ENCODE peak calls at places on chromosomes 6 and 20, in six cellular contexts. One of them, this sample, is unnamed.

GRCh38 chr6:1836690-1837089 is 227.0 kb downstream of the FOXC1 start:
- DNase-seq in cardiac fibroblast: no peak
- DNase-seq in neural crest cell: no peak
- DNase-seq in nephron progenitor cell: no peak
- DNase-seq in stimulated activated CD8-positive, alpha-beta memory T cell treated with anti-CD3 and anti-CD28 coated beads, Interleukin-2, amount 100 ng/mL, for 1 hour: no peak
- DNase-seq in AG08395: no peak
- DNase-seq in this sample: no peak

GRCh38 chr6:153084393-153084792 is 46.7 kb downstream of the RGS17 start:
- DNase-seq in AG08395: peak; percentile 36
- DNase-seq in stimulated activated CD8-positive, alpha-beta memory T cell treated with anti-CD3 and anti-CD28 coated beads, Interleukin-2, amount 100 ng/mL, for 1 hour: no peak
- DNase-seq in nephron progenitor cell: no peak
- DNase-seq in neural crest cell: no peak
- DNase-seq in cardiac fibroblast: peak; percentile 68
- DNase-seq in this sample: no peak

GRCh38 chr20:34927736-34928135 is 27.9 kb downstream of the GSS start:
- DNase-seq in cardiac fibroblast: no peak
- DNase-seq in AG08395: peak; percentile 19
- DNase-seq in nephron progenitor cell: no peak
- DNase-seq in stimulated activated CD8-positive, alpha-beta memory T cell treated with anti-CD3 and anti-CD28 coated beads, Interleukin-2, amount 100 ng/mL, for 1 hour: no peak
- DNase-seq in neural crest cell: no peak
- DNase-seq in this sample: no peak

GRCh38 chr20:1467355-1468116 is 887 bp upstream of the NSFL1C start:
- DNase-seq in AG08395: no peak
- DNase-seq in cardiac fibroblast: no peak
- DNase-seq in neural crest cell: no peak
- DNase-seq in nephron progenitor cell: no peak
- DNase-seq in stimulated activated CD8-positive, alpha-beta memory T cell treated with anti-CD3 and anti-CD28 coated beads, Interleukin-2, amount 100 ng/mL, for 1 hour: no peak
- DNase-seq in this sample: peak; percentile 4

GRCh38 chr6:2988426-2989331 is 11.0 kb upstream of the NQO2 start:
- DNase-seq in AG08395: peak; percentile 88
- DNase-seq in nephron progenitor cell: peak; percentile 93
- DNase-seq in neural crest cell: peak; percentile 89
- DNase-seq in cardiac fibroblast: peak; percentile 95
- DNase-seq in stimulated activated CD8-positive, alpha-beta memory T cell treated with anti-CD3 and anti-CD28 coated beads, Interleukin-2, amount 100 ng/mL, for 1 hour: peak; percentile 59
- DNase-seq in this sample: peak; percentile 97

GRCh38 chr20:10671221-10671849 is 2.5 kb downstream of the JAG1 start:
- DNase-seq in nephron progenitor cell: peak; percentile 62
- DNase-seq in neural crest cell: peak; percentile 44
- DNase-seq in stimulated activated CD8-positive, alpha-beta memory T cell treated with anti-CD3 and anti-CD28 coated beads, Interleukin-2, amount 100 ng/mL, for 1 hour: no peak
- DNase-seq in cardiac fibroblast: peak; percentile 98
- DNase-seq in AG08395: peak; percentile 86
- DNase-seq in this sample: peak; percentile 66

GRCh38 chr6:34565722-34566137 is 9.6 kb upstream of the SPDEF start:
- DNase-seq in nephron progenitor cell: no peak
- DNase-seq in stimulated activated CD8-positive, alpha-beta memory T cell treated with anti-CD3 and anti-CD28 coated beads, Interleukin-2, amount 100 ng/mL, for 1 hour: no peak
- DNase-seq in AG08395: no peak
- DNase-seq in cardiac fibroblast: no peak
- DNase-seq in neural crest cell: no peak
- DNase-seq in this sample: no peak

GRCh38 chr6:111880181-111880944 is 7.1 kb upstream of the FYN start:
- DNase-seq in AG08395: peak; percentile 33
- DNase-seq in nephron progenitor cell: no peak
- DNase-seq in neural crest cell: no peak
- DNase-seq in stimulated activated CD8-positive, alpha-beta memory T cell treated with anti-CD3 and anti-CD28 coated beads, Interleukin-2, amount 100 ng/mL, for 1 hour: no peak
- DNase-seq in cardiac fibroblast: peak; percentile 31
- DNase-seq in this sample: no peak

GRCh38 chr6:145373826-145374225 is 361.5 kb downstream of the EPM2A start:
- DNase-seq in stimulated activated CD8-positive, alpha-beta memory T cell treated with anti-CD3 and anti-CD28 coated beads, Interleukin-2, amount 100 ng/mL, for 1 hour: no peak
- DNase-seq in nephron progenitor cell: no peak
- DNase-seq in cardiac fibroblast: no peak
- DNase-seq in neural crest cell: no peak
- DNase-seq in AG08395: no peak
- DNase-seq in this sample: no peak

GRCh38 chr6:13916230-13916944 is 8.4 kb upstream of the RNF182 start:
- DNase-seq in AG08395: peak; percentile 21
- DNase-seq in nephron progenitor cell: no peak
- DNase-seq in neural crest cell: no peak
- DNase-seq in cardiac fibroblast: peak; percentile 14
- DNase-seq in stimulated activated CD8-positive, alpha-beta memory T cell treated with anti-CD3 and anti-CD28 coated beads, Interleukin-2, amount 100 ng/mL, for 1 hour: no peak
- DNase-seq in this sample: no peak

GRCh38 chr6:134590449-134590848 is 272.5 kb upstream of the SGK1 start:
- DNase-seq in nephron progenitor cell: no peak
- DNase-seq in neural crest cell: no peak
- DNase-seq in cardiac fibroblast: peak; percentile 30
- DNase-seq in stimulated activated CD8-positive, alpha-beta memory T cell treated with anti-CD3 and anti-CD28 coated beads, Interleukin-2, amount 100 ng/mL, for 1 hour: no peak
- DNase-seq in AG08395: peak; percentile 41
- DNase-seq in this sample: no peak

GRCh38 chr6:23081701-23082100 is 512.3 kb downstream of the HDGFL1 start:
- DNase-seq in stimulated activated CD8-positive, alpha-beta memory T cell treated with anti-CD3 and anti-CD28 coated beads, Interleukin-2, amount 100 ng/mL, for 1 hour: no peak
- DNase-seq in neural crest cell: no peak
- DNase-seq in cardiac fibroblast: no peak
- DNase-seq in nephron progenitor cell: no peak
- DNase-seq in AG08395: no peak
- DNase-seq in this sample: no peak

GRCh38 chr20:23636908-23637281 is 860 bp downstream of the CST3 start:
- DNase-seq in AG08395: no peak
- DNase-seq in neural crest cell: no peak
- DNase-seq in nephron progenitor cell: no peak
- DNase-seq in cardiac fibroblast: no peak
- DNase-seq in stimulated activated CD8-positive, alpha-beta memory T cell treated with anti-CD3 and anti-CD28 coated beads, Interleukin-2, amount 100 ng/mL, for 1 hour: no peak
- DNase-seq in this sample: no peak

GRCh38 chr6:53484409-53485280 is 60.3 kb downstream of the GCLC start:
- DNase-seq in neural crest cell: peak; percentile 78
- DNase-seq in cardiac fibroblast: peak; percentile 85
- DNase-seq in nephron progenitor cell: peak; percentile 77
- DNase-seq in stimulated activated CD8-positive, alpha-beta memory T cell treated with anti-CD3 and anti-CD28 coated beads, Interleukin-2, amount 100 ng/mL, for 1 hour: peak; percentile 21
- DNase-seq in AG08395: peak; percentile 50
- DNase-seq in this sample: peak; percentile 73

GRCh38 chr6:145427232-145427631 is 308.1 kb downstream of the EPM2A start:
- DNase-seq in nephron progenitor cell: no peak
- DNase-seq in cardiac fibroblast: no peak
- DNase-seq in AG08395: no peak
- DNase-seq in neural crest cell: no peak
- DNase-seq in stimulated activated CD8-positive, alpha-beta memory T cell treated with anti-CD3 and anti-CD28 coated beads, Interleukin-2, amount 100 ng/mL, for 1 hour: no peak
- DNase-seq in this sample: no peak

GRCh38 chr6:40695114-40695513 is 108.0 kb upstream of the LRFN2 start:
- DNase-seq in nephron progenitor cell: no peak
- DNase-seq in stimulated activated CD8-positive, alpha-beta memory T cell treated with anti-CD3 and anti-CD28 coated beads, Interleukin-2, amount 100 ng/mL, for 1 hour: no peak
- DNase-seq in AG08395: no peak
- DNase-seq in neural crest cell: no peak
- DNase-seq in cardiac fibroblast: no peak
- DNase-seq in this sample: no peak

GRCh38 chr6:169809386-169809785 is 58.0 kb downstream of the ERMARD start:
- DNase-seq in stimulated activated CD8-positive, alpha-beta memory T cell treated with anti-CD3 and anti-CD28 coated beads, Interleukin-2, amount 100 ng/mL, for 1 hour: no peak
- DNase-seq in nephron progenitor cell: no peak
- DNase-seq in AG08395: no peak
- DNase-seq in neural crest cell: no peak
- DNase-seq in cardiac fibroblast: no peak
- DNase-seq in this sample: no peak

GRCh38 chr6:41954668-41955067 is 13.1 kb upstream of the CCND3 start:
- DNase-seq in nephron progenitor cell: no peak
- DNase-seq in cardiac fibroblast: no peak
- DNase-seq in stimulated activated CD8-positive, alpha-beta memory T cell treated with anti-CD3 and anti-CD28 coated beads, Interleukin-2, amount 100 ng/mL, for 1 hour: no peak
- DNase-seq in neural crest cell: no peak
- DNase-seq in AG08395: no peak
- DNase-seq in this sample: no peak

GRCh38 chr6:101728388-101728787 is 334.9 kb downstream of the GRIK2 start:
- DNase-seq in nephron progenitor cell: no peak
- DNase-seq in AG08395: no peak
- DNase-seq in stimulated activated CD8-positive, alpha-beta memory T cell treated with anti-CD3 and anti-CD28 coated beads, Interleukin-2, amount 100 ng/mL, for 1 hour: no peak
- DNase-seq in neural crest cell: no peak
- DNase-seq in cardiac fibroblast: no peak
- DNase-seq in this sample: no peak

GRCh38 chr6:79713701-79714322 is 82.7 kb downstream of the SH3BGRL2 start:
- DNase-seq in nephron progenitor cell: peak; percentile 65
- DNase-seq in AG08395: peak; percentile 10
- DNase-seq in cardiac fibroblast: peak; percentile 57
- DNase-seq in neural crest cell: peak; percentile 63
- DNase-seq in stimulated activated CD8-positive, alpha-beta memory T cell treated with anti-CD3 and anti-CD28 coated beads, Interleukin-2, amount 100 ng/mL, for 1 hour: peak; percentile 17
- DNase-seq in this sample: peak; percentile 59

GRCh38 chr6:159233365-159234101 is 64.3 kb downstream of the FNDC1 start:
- DNase-seq in stimulated activated CD8-positive, alpha-beta memory T cell treated with anti-CD3 and anti-CD28 coated beads, Interleukin-2, amount 100 ng/mL, for 1 hour: no peak
- DNase-seq in neural crest cell: no peak
- DNase-seq in AG08395: no peak
- DNase-seq in cardiac fibroblast: no peak
- DNase-seq in nephron progenitor cell: peak; percentile 45
- DNase-seq in this sample: peak; percentile 75

GRCh38 chr6:168039849-168040248 is 39.2 kb downstream of the FRMD1 start:
- DNase-seq in AG08395: no peak
- DNase-seq in cardiac fibroblast: no peak
- DNase-seq in neural crest cell: no peak
- DNase-seq in nephron progenitor cell: peak; percentile 43
- DNase-seq in stimulated activated CD8-positive, alpha-beta memory T cell treated with anti-CD3 and anti-CD28 coated beads, Interleukin-2, amount 100 ng/mL, for 1 hour: no peak
- DNase-seq in this sample: no peak

GRCh38 chr6:34196833-34197195 is 39.9 kb upstream of the HMGA1 start:
- DNase-seq in neural crest cell: no peak
- DNase-seq in AG08395: no peak
- DNase-seq in nephron progenitor cell: no peak
- DNase-seq in stimulated activated CD8-positive, alpha-beta memory T cell treated with anti-CD3 and anti-CD28 coated beads, Interleukin-2, amount 100 ng/mL, for 1 hour: no peak
- DNase-seq in cardiac fibroblast: no peak
- DNase-seq in this sample: no peak

GRCh38 chr6:42100029-42100901 is 42.2 kb downstream of the C6orf132 start:
- DNase-seq in neural crest cell: no peak
- DNase-seq in cardiac fibroblast: peak; percentile 78
- DNase-seq in AG08395: no peak
- DNase-seq in stimulated activated CD8-positive, alpha-beta memory T cell treated with anti-CD3 and anti-CD28 coated beads, Interleukin-2, amount 100 ng/mL, for 1 hour: no peak
- DNase-seq in nephron progenitor cell: no peak
- DNase-seq in this sample: no peak

GRCh38 chr6:142523485-142523884 is 221.7 kb downstream of the ADGRG6 start:
- DNase-seq in AG08395: no peak
- DNase-seq in nephron progenitor cell: no peak
- DNase-seq in neural crest cell: no peak
- DNase-seq in cardiac fibroblast: peak; percentile 49
- DNase-seq in stimulated activated CD8-positive, alpha-beta memory T cell treated with anti-CD3 and anti-CD28 coated beads, Interleukin-2, amount 100 ng/mL, for 1 hour: no peak
- DNase-seq in this sample: no peak